ENCODE peak calls at places on chromosomes 11 and 22, in nine cellular contexts. K is endothelial cell, N is fibroblast of lung, M is prostate gland, Z is RWPE1, J is Peyer's patch, B is cardiac muscle cell, T is IMR-90, P is heart right ventricle. V is an unnamed sample.

GRCh38 chr22:49962012-49962750 is 1.6 kb downstream of the PIM3 start:
- DNase-seq in P (peak), M (peak), B (peak), J (peak), K (peak), Z (peak), N (peak), T (peak), V (peak)

GRCh38 chr22:38163844-38164577 is 17.6 kb downstream of the PLA2G6 start:
- DNase-seq in B (no peak), M (no peak), P (no peak), K (no peak), N (no peak), J (no peak), Z (no peak), T (no peak), V (no peak)

GRCh38 chr22:30304495-30305244 is 15.4 kb upstream of the CASTOR1 start:
- DNase-seq in K (no peak), N (no peak), B (no peak), J (peak), T (no peak), Z (peak), M (peak), P (peak), V (no peak)

GRCh38 chr11:69992943-69993694 is 85.0 kb upstream of the ANO1 start:
- DNase-seq in N (no peak), Z (no peak), J (no peak), P (no peak), K (no peak), B (no peak), T (no peak), M (no peak), V (no peak)

GRCh38 chr22:38696606-38697005 is 4.1 kb downstream of the JOSD1 start:
- DNase-seq in J (no peak), P (no peak), Z (peak), B (peak), N (peak), K (no peak), T (peak), M (no peak), V (no peak)

GRCh38 chr11:85685820-85686459 is at the start of gene CCDC89:
- DNase-seq in J (no peak), B (peak), N (peak), Z (no peak), T (peak), P (peak), M (no peak), K (no peak), V (no peak)

GRCh38 chr22:33923660-33924246 is 3.5 kb upstream of the LARGE1 start:
- DNase-seq in P (no peak), M (peak), J (peak), T (peak), N (peak), Z (peak), K (peak), B (peak), V (no peak)

GRCh38 chr11:63489879-63490278 is 1.1 kb downstream of the PLAAT5 start:
- DNase-seq in J (no peak), Z (no peak), M (no peak), K (no peak), B (peak), N (peak), P (no peak), T (no peak), V (no peak)

GRCh38 chr11:7548659-7549283 is 35.0 kb downstream of the PPFIBP2 start:
- DNase-seq in J (peak), M (no peak), P (no peak), T (no peak), B (no peak), N (no peak), K (peak), Z (no peak), V (no peak)

GRCh38 chr11:3722100-3722499 is 50.9 kb upstream of the CHRNA10 start:
- DNase-seq in B (no peak), T (no peak), J (no peak), N (no peak), K (no peak), Z (no peak), P (no peak), M (no peak), V (no peak)

GRCh38 chr11:2881076-2881973 is 4.2 kb downstream of the CDKN1C start:
- DNase-seq in K (no peak), B (no peak), N (no peak), P (no peak), Z (no peak), J (no peak), M (no peak), T (no peak), V (no peak)

DNA sequence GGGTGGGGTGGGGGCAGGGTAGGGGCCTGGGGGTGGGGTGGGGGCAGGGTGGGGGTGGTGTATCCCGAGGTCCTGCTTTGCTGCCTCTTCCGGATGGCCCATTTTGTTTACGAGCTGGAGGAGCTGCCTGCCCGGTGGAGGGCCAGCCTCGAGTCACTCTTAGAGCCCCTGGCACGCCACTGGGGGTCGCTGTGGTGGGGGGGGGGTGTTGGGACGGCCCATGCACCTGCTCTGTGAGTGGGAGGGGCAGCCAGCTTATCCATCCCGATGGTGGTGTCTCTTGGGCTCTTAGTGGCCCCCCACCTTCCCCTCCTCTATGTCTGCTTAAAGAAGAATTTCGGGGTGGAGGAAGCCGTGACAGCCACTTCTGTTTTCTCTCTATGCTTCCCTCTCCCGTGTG is 24.6 kb downstream of the MRGPRD start:
- DNase-seq in M (no peak), K (peak), T (no peak), J (no peak), P (no peak), N (no peak), B (no peak), Z (no peak), V (no peak)
- TF ChIP-seq CTCF in M (no peak), K (no peak), T (peak), J (no peak), P (peak), N (no peak), B (peak), Z (no peak), V (no peak)

DNA sequence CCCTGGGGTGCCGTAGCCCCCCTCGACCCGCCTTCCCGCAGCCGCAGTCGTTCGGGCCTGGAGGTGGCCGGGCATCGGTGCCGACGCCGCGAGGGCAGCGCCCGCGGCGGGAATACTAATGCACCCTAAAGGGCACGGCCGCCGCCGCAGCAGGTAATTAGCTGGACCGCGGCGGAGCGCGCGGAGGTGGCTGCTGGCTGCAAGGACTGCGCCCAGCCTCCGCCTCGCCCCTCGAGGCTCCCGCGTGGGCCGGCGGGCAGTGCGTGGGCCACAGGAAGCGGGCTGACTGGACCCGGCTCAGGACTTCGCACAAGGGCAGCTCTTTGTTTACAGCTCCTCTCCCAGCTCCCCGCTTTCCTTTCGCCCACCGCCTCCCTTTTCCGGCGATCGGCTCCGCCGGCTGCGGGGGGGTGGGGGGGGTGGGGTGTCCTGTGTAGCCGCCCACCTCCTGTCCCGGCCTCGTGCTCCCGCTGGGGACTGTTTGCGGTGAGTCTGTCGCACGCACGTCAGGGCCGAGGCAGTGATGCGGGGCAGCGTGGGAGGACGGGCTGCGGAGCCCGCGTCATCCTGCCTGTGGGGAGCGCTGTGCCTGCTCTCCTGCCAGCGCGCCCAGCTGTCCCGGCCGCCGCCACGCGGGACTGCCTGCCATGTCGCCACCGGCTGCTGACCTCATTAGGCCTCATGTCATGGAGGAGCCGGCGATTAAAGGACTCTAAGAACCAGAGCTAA is 53.2 kb downstream of the GRIK4 start:
- DNase-seq in J (peak), M (no peak), K (peak), Z (no peak), N (peak), B (peak), T (peak), P (peak), V (peak)
- TF ChIP-seq CTCF in J (no peak), M (no peak), K (no peak), Z (no peak), N (no peak), B (peak), T (peak), P (peak), V (no peak)

GRCh38 chr11:82775736-82776346 is 42.2 kb upstream of the FAM181B start:
- DNase-seq in N (peak), B (peak), M (no peak), T (peak), Z (peak), P (no peak), K (peak), J (no peak), V (no peak)
- TF ChIP-seq CTCF in N (peak), B (peak), M (peak), T (peak), Z (peak), P (peak), K (peak), J (no peak), V (no peak)

GRCh38 chr11:117180661-117181585 is 2.4 kb downstream of the SIDT2 start:
- DNase-seq in M (peak), B (peak), T (peak), P (peak), Z (no peak), J (peak), N (peak), K (peak), V (no peak)
- TF ChIP-seq CTCF in M (peak), B (peak), T (peak), P (peak), Z (no peak), J (peak), N (peak), K (peak), V (no peak)

GRCh38 chr22:17540481-17540880 is 22.8 kb upstream of the SLC25A18 start:
- DNase-seq in N (no peak), J (no peak), P (no peak), T (no peak), Z (no peak), K (peak), B (no peak), M (no peak), V (no peak)
- TF ChIP-seq CTCF in N (no peak), J (no peak), P (no peak), T (no peak), Z (no peak), K (no peak), B (no peak), M (no peak), V (no peak)

DNA sequence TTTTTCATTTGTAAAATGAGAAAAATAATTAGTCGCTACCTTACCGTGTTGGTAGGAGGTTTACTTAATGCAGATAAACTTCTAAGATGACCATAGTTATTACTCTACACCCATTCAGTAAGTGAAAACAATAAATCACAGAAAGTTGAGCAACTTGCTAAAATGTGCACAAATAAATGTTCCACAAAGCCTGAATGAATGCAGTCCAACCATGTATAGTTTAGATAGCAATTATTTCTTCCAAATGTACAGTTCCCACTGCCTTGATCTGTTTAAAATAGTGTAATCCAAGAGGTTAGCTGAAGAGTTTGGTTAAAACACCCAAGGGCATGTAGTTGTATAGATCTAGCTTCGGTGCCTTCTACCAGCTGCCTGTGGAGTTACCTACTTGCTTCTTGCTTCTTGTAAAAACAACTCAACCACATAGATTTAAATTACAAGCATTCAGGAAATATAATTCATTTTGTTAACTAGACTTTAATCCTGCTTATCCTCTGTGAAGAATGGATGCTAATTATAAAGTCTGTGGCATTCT is 106.3 kb upstream of the CARD18 start:
- DNase-seq in K (no peak), N (peak), M (no peak), J (no peak), T (peak), B (no peak), Z (no peak), P (no peak), V (no peak)
- TF ChIP-seq CTCF in K (no peak), N (no peak), M (no peak), J (no peak), T (no peak), B (no peak), Z (no peak), P (no peak), V (no peak)

DNA sequence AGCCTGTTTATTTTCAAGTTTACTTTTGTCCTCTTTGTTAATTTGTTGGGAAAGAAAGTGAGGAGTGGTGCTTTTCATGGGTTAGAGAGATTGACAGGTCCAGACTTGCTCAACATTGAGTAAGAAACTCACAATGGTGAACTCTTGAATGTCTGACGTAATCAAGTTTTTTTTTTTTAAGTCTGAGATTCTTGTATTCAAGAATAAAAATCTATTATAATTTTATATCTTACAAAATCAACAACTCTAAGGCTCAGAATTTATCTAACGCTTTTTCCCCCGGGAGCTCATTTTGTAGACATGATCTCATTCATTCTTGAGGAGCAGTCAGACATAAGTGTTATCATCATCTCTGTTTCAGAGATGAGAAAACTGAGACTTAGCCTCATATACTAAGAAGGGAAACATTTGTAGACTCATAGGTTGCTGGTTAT is 39.1 kb upstream of the SPTBN2 start:
- DNase-seq in Z (peak), M (no peak), N (peak), J (no peak), B (peak), P (no peak), T (peak), K (no peak), V (no peak)
- TF ChIP-seq CTCF in Z (no peak), M (no peak), N (no peak), J (no peak), B (no peak), P (no peak), T (no peak), K (no peak), V (no peak)

DNA sequence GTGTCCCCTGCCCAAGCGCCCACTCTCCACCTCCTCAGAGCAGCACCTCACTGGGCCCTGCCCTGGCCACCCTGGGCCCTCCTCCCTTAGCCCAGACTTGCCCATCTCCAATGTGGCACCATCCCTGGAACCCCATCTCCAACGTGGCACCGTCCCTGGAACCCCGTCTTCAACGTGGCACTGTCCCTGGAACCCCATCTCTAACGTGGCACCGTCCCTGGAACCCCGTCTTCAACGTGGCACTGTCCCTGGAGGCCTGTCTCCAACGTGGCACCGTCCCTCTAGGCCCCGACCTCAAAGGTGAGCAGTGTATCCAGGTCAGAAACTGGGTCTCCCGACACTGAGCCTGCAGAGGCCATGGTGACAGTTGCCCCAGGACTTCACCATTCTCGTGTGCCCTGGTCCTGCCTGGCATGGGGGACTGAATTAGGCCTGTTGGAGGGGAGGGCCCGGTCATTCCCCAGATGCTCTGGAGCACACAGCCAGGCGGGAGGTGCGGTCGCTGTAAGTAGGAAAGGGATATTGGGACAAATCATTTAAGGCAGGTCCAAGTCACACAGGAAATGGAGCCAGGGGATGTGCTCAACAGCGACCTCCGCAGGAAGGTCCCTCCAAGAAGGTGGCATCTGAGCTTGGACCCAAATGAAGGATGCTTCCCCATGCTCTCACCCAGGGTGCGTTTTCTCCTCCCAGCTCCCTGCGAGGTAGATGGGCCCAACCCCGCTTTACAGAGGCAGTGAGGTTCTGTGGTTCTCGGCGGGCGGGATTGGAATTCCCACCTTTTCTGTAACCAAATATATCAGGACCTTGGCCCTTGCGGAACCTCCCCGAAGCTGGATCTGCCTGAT is 2.4 kb upstream of the CTSD start:
- DNase-seq in J (no peak), M (no peak), Z (no peak), N (no peak), K (no peak), P (no peak), T (no peak), B (no peak), V (no peak)
- TF ChIP-seq CTCF in J (no peak), M (no peak), Z (no peak), N (no peak), K (peak), P (no peak), T (peak), B (peak), V (no peak)